ENCODE peak calls at places on chromosomes 11 and 22, in five cellular contexts. One of them, this sample, is unnamed.

GRCh38 chr11:119368121-119369034 is 13.1 kb downstream of the USP2 start:
- DNase-seq in tibial nerve: no peak
- DNase-seq in GM20000: no peak
- DNase-seq in spleen: peak
- DNase-seq in heart right ventricle: peak
- DNase-seq in this sample: no peak

GRCh38 chr11:2803186-2804057 is 82.2 kb downstream of the CDKN1C start:
- DNase-seq in tibial nerve: peak
- DNase-seq in GM20000: no peak
- DNase-seq in spleen: peak
- DNase-seq in heart right ventricle: peak
- DNase-seq in this sample: peak

GRCh38 chr11:3155691-3156258 is 9.3 kb downstream of the OSBPL5 start:
- DNase-seq in tibial nerve: no peak
- DNase-seq in GM20000: no peak
- DNase-seq in spleen: peak
- DNase-seq in heart right ventricle: peak
- DNase-seq in this sample: no peak

GRCh38 chr22:29693151-29693550 is 26.7 kb upstream of the CABP7 start:
- DNase-seq in tibial nerve: no peak
- DNase-seq in GM20000: no peak
- DNase-seq in spleen: no peak
- DNase-seq in heart right ventricle: no peak
- DNase-seq in this sample: no peak

GRCh38 chr11:17547051-17547577 is at the start of gene OTOG:
- DNase-seq in tibial nerve: no peak
- DNase-seq in GM20000: no peak
- DNase-seq in spleen: no peak
- DNase-seq in heart right ventricle: no peak
- DNase-seq in this sample: no peak

GRCh38 chr11:10076458-10077141 is 217.4 kb downstream of the SBF2 start:
- DNase-seq in tibial nerve: no peak
- DNase-seq in GM20000: peak
- DNase-seq in spleen: no peak
- DNase-seq in heart right ventricle: peak
- DNase-seq in this sample: no peak

GRCh38 chr11:120030411-120030810 is 107.5 kb downstream of the TRIM29 start:
- DNase-seq in tibial nerve: no peak
- DNase-seq in GM20000: no peak
- DNase-seq in spleen: no peak
- DNase-seq in heart right ventricle: no peak
- DNase-seq in this sample: no peak

GRCh38 chr11:117690484-117691205 is 106.4 kb downstream of the DSCAML1 start:
- DNase-seq in tibial nerve: no peak
- DNase-seq in GM20000: peak
- DNase-seq in spleen: no peak
- DNase-seq in heart right ventricle: no peak
- DNase-seq in this sample: no peak

GRCh38 chr11:2266586-2267305 is 3.6 kb downstream of the ASCL2 start:
- DNase-seq in tibial nerve: no peak
- DNase-seq in GM20000: no peak
- DNase-seq in spleen: no peak
- DNase-seq in heart right ventricle: no peak
- DNase-seq in this sample: no peak

GRCh38 chr11:115761348-115761747 is 257.1 kb upstream of the CADM1 start:
- DNase-seq in tibial nerve: no peak
- DNase-seq in GM20000: no peak
- DNase-seq in spleen: no peak
- DNase-seq in heart right ventricle: peak
- DNase-seq in this sample: no peak

GRCh38 chr11:88337342-88338222 is at the start of gene CTSC:
- DNase-seq in tibial nerve: peak
- DNase-seq in GM20000: peak
- DNase-seq in spleen: peak
- DNase-seq in heart right ventricle: peak
- DNase-seq in this sample: peak

GRCh38 chr11:123300874-123301695 is 106.0 kb upstream of the CLMP start:
- DNase-seq in tibial nerve: no peak
- DNase-seq in GM20000: no peak
- DNase-seq in spleen: no peak
- DNase-seq in heart right ventricle: no peak
- DNase-seq in this sample: no peak

GRCh38 chr11:44539971-44540370 is 25.5 kb upstream of the CD82 start:
- DNase-seq in tibial nerve: no peak
- DNase-seq in GM20000: no peak
- DNase-seq in spleen: no peak
- DNase-seq in heart right ventricle: no peak
- DNase-seq in this sample: no peak

GRCh38 chr11:111935331-111936044 is 1.7 kb upstream of the DIXDC1 start:
- DNase-seq in tibial nerve: no peak
- DNase-seq in GM20000: no peak
- DNase-seq in spleen: no peak
- DNase-seq in heart right ventricle: no peak
- DNase-seq in this sample: no peak

GRCh38 chr22:24542641-24543040 is 12.3 kb downstream of the GUCD1 start:
- DNase-seq in tibial nerve: no peak
- DNase-seq in GM20000: no peak
- DNase-seq in spleen: no peak
- DNase-seq in heart right ventricle: peak
- DNase-seq in this sample: no peak

GRCh38 chr11:70367071-70367470 is 31.3 kb upstream of the CTTN start:
- DNase-seq in tibial nerve: no peak
- DNase-seq in GM20000: no peak
- DNase-seq in spleen: no peak
- DNase-seq in heart right ventricle: no peak
- DNase-seq in this sample: no peak

GRCh38 chr11:40328890-40329617 is 1130.4 kb downstream of the LRRC4C start:
- DNase-seq in tibial nerve: no peak
- DNase-seq in GM20000: no peak
- DNase-seq in spleen: no peak
- DNase-seq in heart right ventricle: no peak
- DNase-seq in this sample: peak

GRCh38 chr11:14974723-14975587 is 2.8 kb upstream of the CALCA start:
- DNase-seq in tibial nerve: no peak
- DNase-seq in GM20000: peak
- DNase-seq in spleen: peak
- DNase-seq in heart right ventricle: peak
- DNase-seq in this sample: peak

GRCh38 chr11:79382301-79382700 is 58.5 kb downstream of the TENM4 start:
- DNase-seq in tibial nerve: no peak
- DNase-seq in GM20000: no peak
- DNase-seq in spleen: no peak
- DNase-seq in heart right ventricle: no peak
- DNase-seq in this sample: no peak

GRCh38 chr22:39120983-39121382 is 23.9 kb downstream of the APOBEC3H start:
- DNase-seq in tibial nerve: no peak
- DNase-seq in GM20000: no peak
- DNase-seq in spleen: no peak
- DNase-seq in heart right ventricle: no peak
- DNase-seq in this sample: no peak

GRCh38 chr22:39114157-39114511 is 17.1 kb downstream of the APOBEC3H start:
- DNase-seq in tibial nerve: no peak
- DNase-seq in GM20000: no peak
- DNase-seq in spleen: no peak
- DNase-seq in heart right ventricle: no peak
- DNase-seq in this sample: no peak

GRCh38 chr22:39115570-39115969 is 18.5 kb downstream of the APOBEC3H start:
- DNase-seq in tibial nerve: no peak
- DNase-seq in GM20000: no peak
- DNase-seq in spleen: no peak
- DNase-seq in heart right ventricle: no peak
- DNase-seq in this sample: no peak

GRCh38 chr22:39115976-39116621 is 19.1 kb downstream of the APOBEC3H start:
- DNase-seq in tibial nerve: no peak
- DNase-seq in GM20000: no peak
- DNase-seq in spleen: no peak
- DNase-seq in heart right ventricle: no peak
- DNase-seq in this sample: no peak

GRCh38 chr22:39117585-39118191 is 20.6 kb downstream of the APOBEC3H start:
- DNase-seq in tibial nerve: no peak
- DNase-seq in GM20000: peak
- DNase-seq in spleen: peak
- DNase-seq in heart right ventricle: no peak
- DNase-seq in this sample: no peak
- TF ChIP-seq CTCF in tibial nerve: peak
- TF ChIP-seq CTCF in GM20000: peak
- TF ChIP-seq CTCF in spleen: peak
- TF ChIP-seq CTCF in heart right ventricle: peak
- TF ChIP-seq CTCF in this sample: no peak

DNA sequence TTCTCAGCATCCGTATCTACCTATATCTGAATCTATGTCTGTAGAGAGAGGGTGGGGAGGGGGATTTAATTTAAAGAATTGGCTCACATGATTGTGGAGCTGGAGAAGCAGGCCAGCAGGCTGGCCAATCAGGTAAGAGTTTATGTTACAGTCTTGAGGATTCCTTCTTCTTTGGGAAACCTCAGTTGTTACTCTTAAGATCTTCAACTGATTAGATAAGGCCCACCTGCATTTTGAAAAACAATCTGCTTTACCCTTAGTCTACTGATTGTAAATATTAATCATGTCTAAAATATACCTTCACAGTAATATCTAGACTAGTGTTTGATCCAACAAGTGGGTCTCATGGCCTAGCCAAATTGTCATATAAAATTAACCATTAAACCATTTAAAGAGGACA is 199.0 kb downstream of the FAT3 start:
- DNase-seq in tibial nerve: no peak
- DNase-seq in GM20000: no peak
- DNase-seq in spleen: no peak
- DNase-seq in heart right ventricle: no peak
- DNase-seq in this sample: no peak
- TF ChIP-seq CTCF in tibial nerve: no peak
- TF ChIP-seq CTCF in GM20000: no peak
- TF ChIP-seq CTCF in spleen: no peak
- TF ChIP-seq CTCF in heart right ventricle: no peak
- TF ChIP-seq CTCF in this sample: no peak

GRCh38 chr11:71488086-71488967 is 35.3 kb downstream of the NADSYN1 start:
- DNase-seq in tibial nerve: no peak
- DNase-seq in GM20000: no peak
- DNase-seq in spleen: no peak
- DNase-seq in heart right ventricle: no peak
- DNase-seq in this sample: no peak

GRCh38 chr11:71484248-71485062 is 31.5 kb downstream of the NADSYN1 start:
- DNase-seq in tibial nerve: no peak
- DNase-seq in GM20000: no peak
- DNase-seq in spleen: peak
- DNase-seq in heart right ventricle: no peak
- DNase-seq in this sample: no peak

GRCh38 chr11:71485063-71485399 is 32.0 kb downstream of the NADSYN1 start:
- DNase-seq in tibial nerve: no peak
- DNase-seq in GM20000: no peak
- DNase-seq in spleen: no peak
- DNase-seq in heart right ventricle: no peak
- DNase-seq in this sample: no peak

GRCh38 chr11:71485466-71485865 is 32.5 kb downstream of the NADSYN1 start:
- DNase-seq in tibial nerve: no peak
- DNase-seq in GM20000: no peak
- DNase-seq in spleen: no peak
- DNase-seq in heart right ventricle: no peak
- DNase-seq in this sample: no peak

GRCh38 chr11:71486320-71486719 is 33.3 kb downstream of the NADSYN1 start:
- DNase-seq in tibial nerve: no peak
- DNase-seq in GM20000: no peak
- DNase-seq in spleen: peak
- DNase-seq in heart right ventricle: no peak
- DNase-seq in this sample: no peak
- TF ChIP-seq CTCF in tibial nerve: no peak
- TF ChIP-seq CTCF in GM20000: no peak
- TF ChIP-seq CTCF in spleen: no peak
- TF ChIP-seq CTCF in heart right ventricle: no peak
- TF ChIP-seq CTCF in this sample: no peak

GRCh38 chr22:48530666-48531065 is 1297.0 kb downstream of the BRD1 start:
- DNase-seq in tibial nerve: no peak
- DNase-seq in GM20000: no peak
- DNase-seq in spleen: no peak
- DNase-seq in heart right ventricle: no peak
- DNase-seq in this sample: no peak
- TF ChIP-seq CTCF in tibial nerve: no peak
- TF ChIP-seq CTCF in GM20000: no peak
- TF ChIP-seq CTCF in spleen: no peak
- TF ChIP-seq CTCF in heart right ventricle: no peak
- TF ChIP-seq CTCF in this sample: no peak

DNA sequence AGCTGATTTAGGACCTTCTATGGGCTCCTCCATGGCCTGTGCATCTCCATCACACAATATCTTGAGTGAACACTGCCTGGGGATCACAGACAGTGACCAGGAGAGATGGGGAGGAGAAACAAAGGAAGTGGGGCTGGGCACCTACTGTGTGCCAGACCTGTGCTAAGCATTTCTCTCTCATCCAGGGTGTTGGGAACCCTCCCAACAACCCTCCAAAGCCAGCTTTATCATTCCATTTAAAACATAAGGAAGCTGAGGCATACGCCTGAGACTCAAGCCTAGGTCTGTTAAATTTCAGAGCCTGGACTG is 130.2 kb downstream of the MN1 start:
- DNase-seq in tibial nerve: no peak
- DNase-seq in GM20000: no peak
- DNase-seq in spleen: peak
- DNase-seq in heart right ventricle: no peak
- DNase-seq in this sample: no peak
- TF ChIP-seq CTCF in tibial nerve: no peak
- TF ChIP-seq CTCF in GM20000: no peak
- TF ChIP-seq CTCF in spleen: no peak
- TF ChIP-seq CTCF in heart right ventricle: no peak
- TF ChIP-seq CTCF in this sample: no peak

This sample was measured in mesothelial cell of epicardium.